ENCODE peak calls at places on chromosomes 6 and 20, in seven cellular contexts. G is adrenal gland; I is stomach; E is cardiac muscle cell; T is body of pancreas; R is CD8-positive, alpha-beta T cell; B is ovary. D is an unnamed sample.

GRCh38 chr6:134702279-134702678 is 247.6 kb downstream of the ALDH8A1 start:
- DNase-seq in I (no peak), B (no peak), G (no peak), R (no peak), E (no peak), T (no peak), D (no peak)

GRCh38 chr20:24378651-24379050 is 90.8 kb upstream of the SYNDIG1 start:
- DNase-seq in G (no peak), E (no peak), B (no peak), R (no peak), I (no peak), T (no peak), D (no peak)

GRCh38 chr6:112253842-112254816 is at the start of gene LAMA4:
- DNase-seq in E (peak; percentile 91), B (peak; percentile 62), R (no peak), T (peak; percentile 30), G (peak; percentile 32), I (peak; percentile 45), D (peak; percentile 45)

GRCh38 chr6:159043986-159044385 is 805 bp downstream of the TAGAP start:
- DNase-seq in B (no peak), I (no peak), E (no peak), R (no peak), G (no peak), T (no peak), D (no peak)

GRCh38 chr20:44765647-44766367 is 20.1 kb downstream of the KCNK15 start:
- DNase-seq in G (peak; percentile 14), B (no peak), R (no peak), I (peak; percentile 36), E (peak; percentile 7), T (no peak), D (no peak)

GRCh38 chr20:60266184-60266823 is 308.1 kb downstream of the CDH26 start:
- DNase-seq in E (no peak), T (no peak), I (no peak), G (no peak), R (peak; percentile 51), B (no peak), D (no peak)

GRCh38 chr6:28988536-28989415 is 16.3 kb downstream of the ZNF311 start:
- DNase-seq in T (peak; percentile 43), E (peak; percentile 86), G (peak; percentile 50), R (peak; percentile 81), B (no peak), I (peak; percentile 39), D (peak; percentile 90)

GRCh38 chr6:90584636-90585255 is 2.1 kb downstream of the MAP3K7 start:
- DNase-seq in R (no peak), B (no peak), I (no peak), T (no peak), E (no peak), G (no peak), D (no peak)

GRCh38 chr6:87483929-87484328 is 11.2 kb downstream of the SLC35A1 start:
- DNase-seq in B (no peak), E (peak; percentile 51), I (no peak), T (no peak), R (no peak), G (no peak), D (peak; percentile 83)

GRCh38 chr6:7166410-7167293 is 58.9 kb downstream of the RREB1 start:
- DNase-seq in B (no peak), G (no peak), R (no peak), I (no peak), E (peak; percentile 61), T (no peak), D (no peak)

GRCh38 chr20:17622851-17623508 is 53.1 kb downstream of the DSTN start:
- DNase-seq in B (peak; percentile 20), E (no peak), R (no peak), I (no peak), G (no peak), T (peak; percentile 10), D (no peak)

GRCh38 chr6:152651986-152652385 is 14.8 kb upstream of the SYNE1 start:
- DNase-seq in B (no peak), T (no peak), E (no peak), G (no peak), I (no peak), R (no peak), D (no peak)

GRCh38 chr6:109321752-109322151 is 60.5 kb downstream of the CD164 start:
- DNase-seq in T (no peak), E (no peak), G (no peak), B (no peak), I (no peak), R (no peak), D (no peak)

GRCh38 chr6:122947355-122947754 is 48.7 kb upstream of the CLVS2 start:
- DNase-seq in G (no peak), E (no peak), B (no peak), R (no peak), I (peak; percentile 22), T (no peak), D (peak; percentile 34)

GRCh38 chr20:34069341-34070078 is 42.5 kb downstream of the EIF2S2 start:
- DNase-seq in T (peak; percentile 83), G (peak; percentile 81), B (peak; percentile 76), E (peak; percentile 90), I (peak; percentile 86), R (peak; percentile 71), D (peak; percentile 90)

GRCh38 chr20:50574586-50574985 is 64.4 kb downstream of the PTPN1 start:
- DNase-seq in G (no peak), I (no peak), B (no peak), R (peak; percentile 29), T (no peak), E (no peak), D (no peak)

GRCh38 chr6:152246554-152247337 is 390.4 kb downstream of the SYNE1 start:
- DNase-seq in I (no peak), E (peak; percentile 55), B (no peak), R (no peak), T (no peak), G (peak; percentile 7), D (no peak)

GRCh38 chr6:138250513-138251247 is 32.4 kb upstream of the PBOV1 start:
- DNase-seq in R (no peak), G (peak; percentile 87), T (peak; percentile 90), B (peak; percentile 73), I (peak; percentile 85), E (peak; percentile 94), D (peak; percentile 71)

GRCh38 chr6:35757461-35758123 is 18.8 kb upstream of the CLPSL2 start:
- DNase-seq in G (no peak), T (no peak), E (peak; percentile 63), R (no peak), B (no peak), I (no peak), D (peak; percentile 54)

GRCh38 chr6:4815584-4815983 is 39.4 kb downstream of the CDYL start:
- DNase-seq in R (no peak), B (no peak), I (no peak), G (no peak), E (no peak), T (no peak), D (no peak)

GRCh38 chr6:150167479-150167873 is 24.6 kb downstream of the PPP1R14C start:
- DNase-seq in G (no peak), T (no peak), R (no peak), E (no peak), I (no peak), B (no peak), D (no peak)

GRCh38 chr6:151372164-151372563 is 19.2 kb downstream of the ZBTB2 start:
- DNase-seq in I (no peak), R (peak; percentile 48), T (no peak), G (no peak), B (no peak), E (peak; percentile 23), D (no peak)

DNA sequence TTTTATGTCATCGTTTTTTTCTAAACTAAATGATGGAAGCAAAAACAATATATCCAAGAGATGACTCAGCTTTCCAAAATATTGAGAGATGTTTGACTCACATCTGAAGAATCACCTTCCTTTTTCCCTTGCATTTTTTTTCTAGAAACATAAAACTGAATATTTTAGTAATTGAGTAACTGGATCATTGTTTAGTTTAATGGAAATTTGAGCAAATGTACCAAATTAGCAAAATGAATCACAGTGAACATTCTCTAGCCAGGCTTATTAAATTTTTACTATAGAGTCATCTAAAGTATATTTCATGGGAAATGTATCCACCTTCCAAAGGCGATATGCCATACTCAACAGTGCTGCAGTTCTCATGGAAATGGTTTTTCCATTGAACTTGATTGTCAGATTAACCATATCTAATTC is 145.5 kb downstream of the TENT5A start:
- DNase-seq in G (no peak), R (no peak), T (no peak), I (no peak), B (no peak), E (no peak), D (no peak)
- H3K4me3 ChIP-seq in G (no peak overlapping the region), R (no peak overlapping the region), T (no peak overlapping the region), I (no peak overlapping the region), B (no peak overlapping the region), E (no peak overlapping the region), D (no peak overlapping the region)

GRCh38 chr6:42026540-42026939 is 23.8 kb upstream of the TAF8 start:
- DNase-seq in T (no peak), B (no peak), G (no peak), E (no peak), I (no peak), R (no peak), D (no peak)
- H3K4me1 ChIP-seq in T (no peaks in the 10 kb centered on the region), B (peaks cover 23% of the 10 kb centered on the region), G (peaks cover 10% of the 10 kb centered on the region), E (peaks cover 11% of the 10 kb centered on the region), I (peaks cover 29% of the 10 kb centered on the region), R (peaks cover 98% of the 10 kb centered on the region), D (peaks cover 31% of the 10 kb centered on the region)

GRCh38 chr20:9408422-9409300 is 105.7 kb upstream of the LAMP5 start:
- DNase-seq in I (no peak), T (no peak), R (no peak), B (no peak), G (no peak), E (peak; percentile 48), D (no peak)
- TF ChIP-seq CTCF in I (no peak), T (no peak), R (peak; percentile 14), B (no peak), G (no peak), E (no peak), D (no peak)

GRCh38 chr20:53819973-53820451 is 226.4 kb upstream of the ZNF217 start:
- DNase-seq in R (peak; percentile 38), I (peak; percentile 58), B (no peak), T (peak; percentile 78), E (no peak), G (no peak), D (no peak)

GRCh38 chr20:53813728-53814459 is 220.3 kb upstream of the ZNF217 start:
- DNase-seq in T (no peak), B (no peak), R (no peak), I (no peak), G (no peak), E (no peak), D (no peak)

GRCh38 chr20:53815509-53815908 is 221.9 kb upstream of the ZNF217 start:
- DNase-seq in T (no peak), G (no peak), R (no peak), E (no peak), I (no peak), B (no peak), D (no peak)

GRCh38 chr20:53818457-53819177 is 225.0 kb upstream of the ZNF217 start:
- DNase-seq in T (no peak), G (no peak), I (no peak), B (no peak), R (no peak), E (no peak), D (no peak)

GRCh38 chr20:53816872-53817398 is 223.3 kb upstream of the ZNF217 start:
- DNase-seq in E (no peak), G (no peak), T (no peak), B (no peak), R (no peak), I (no peak), D (no peak)
- H3K4me3 ChIP-seq in E (no peak overlapping the region), G (no peak overlapping the region), T (no peak overlapping the region), B (no peak overlapping the region), R (no peak overlapping the region), I (no peak overlapping the region), D (no peak overlapping the region)

GRCh38 chr6:144877118-144877517 is 592.0 kb downstream of the UTRN start:
- DNase-seq in E (no peak), I (no peak), B (no peak), R (no peak), G (no peak), T (no peak), D (no peak)
- H3K4me1 ChIP-seq in E (peaks cover 3% of the 10 kb centered on the region), I (no peaks in the 10 kb centered on the region), B (no peaks in the 10 kb centered on the region), R (no peaks in the 10 kb centered on the region), G (no peaks in the 10 kb centered on the region), T (no peaks in the 10 kb centered on the region), D (no peaks in the 10 kb centered on the region)